ENCODE peak calls at places on chromosomes 16 and 17, in five cellular contexts. W, Y, Q, U and Z are unnamed samples.

GRCh38 chr17:1707107-1707506 is 3.1 kb downstream of the TLCD2 start:
- ATAC-seq in W (no peak), Y (no peak), Q (no peak), U (peak), Z (no peak)

GRCh38 chr17:28497931-28498330 is 8.2 kb upstream of the FOXN1 start:
- ATAC-seq in W (no peak), Y (no peak), Q (no peak), U (no peak), Z (peak)

GRCh38 chr17:77451894-77452852 is 311.4 kb downstream of the SEC14L1 start:
- ATAC-seq in W (peak), Y (peak), Q (peak), U (no peak), Z (peak)

GRCh38 chr17:55259684-55260111 is 5.1 kb upstream of the HLF start:
- ATAC-seq in W (no peak), Y (no peak), Q (no peak), U (no peak), Z (peak)

GRCh38 chr17:44967907-44968224 is 237 bp downstream of the C1QL1 start:
- ATAC-seq in W (no peak), Y (no peak), Q (no peak), U (peak), Z (no peak)

GRCh38 chr17:28711723-28712036 is at the start of gene PROCA1:
- ATAC-seq in W (no peak), Y (peak), Q (no peak), U (peak), Z (peak)

GRCh38 chr17:77379837-77380236 is 239.1 kb downstream of the SEC14L1 start:
- ATAC-seq in W (no peak), Y (no peak), Q (no peak), U (no peak), Z (no peak)

GRCh38 chr16:67909056-67909742 is 16.1 kb downstream of the PSKH1 start:
- ATAC-seq in W (no peak), Y (no peak), Q (no peak), U (no peak), Z (no peak)

GRCh38 chr17:33202011-33202410 is 91.1 kb downstream of the ASIC2 start:
- ATAC-seq in W (no peak), Y (no peak), Q (no peak), U (no peak), Z (no peak)

GRCh38 chr17:50916026-50916707 is 50.0 kb upstream of the TOB1 start:
- ATAC-seq in W (no peak), Y (peak), Q (no peak), U (no peak), Z (peak)

GRCh38 chr16:337437-337836 is 15.1 kb downstream of the AXIN1 start:
- ATAC-seq in W (no peak), Y (no peak), Q (peak), U (no peak), Z (no peak)

GRCh38 chr16:66020061-66020460 is 346.4 kb upstream of the CDH5 start:
- ATAC-seq in W (peak), Y (no peak), Q (no peak), U (no peak), Z (no peak)

GRCh38 chr17:49316889-49317288 is 45.2 kb downstream of the ZNF652 start:
- ATAC-seq in W (no peak), Y (no peak), Q (no peak), U (no peak), Z (no peak)